ENCODE peak calls at places on chromosomes 12 and 14, in seven cellular contexts. I is cardiac septum; T is Panc1; Q is activated T-cell treated with anti-CD3 and anti-CD28 coated beads for 1 hour; O is GM10248; F is type B pancreatic cell; E is stimulated activated CD8-positive, alpha-beta memory T cell treated with anti-CD3 and anti-CD28 coated beads, Interleukin-4, amount 100 ng/mL, for 4 hours. A is an unnamed sample.

GRCh38 chr12:26185532-26186320 is 9.6 kb upstream of the SSPN start:
- DNase-seq in F (no peak), O (no peak), E (no peak), Q (no peak), I (no peak), T (no peak), A (no peak)

GRCh38 chr14:106879241-106879640 is 1352.9 kb downstream of the TMEM121 start:
- DNase-seq in F (no peak), T (no peak), I (no peak), O (peak; percentile 67), Q (peak; percentile 23), E (no peak), A (peak; percentile 46)

GRCh38 chr14:92341791-92342190 is 18.8 kb downstream of the SLC24A4 start:
- DNase-seq in O (no peak), F (no peak), E (no peak), T (no peak), I (no peak), Q (no peak), A (no peak)

GRCh38 chr12:54411398-54412241 is 7.4 kb downstream of the ITGA5 start:
- DNase-seq in T (peak; percentile 82), E (no peak), Q (peak; percentile 45), I (peak; percentile 88), F (no peak), O (no peak), A (no peak)

GRCh38 chr14:66404051-66404450 is 82.1 kb upstream of the CCDC196 start:
- DNase-seq in O (no peak), Q (no peak), I (no peak), F (no peak), T (no peak), E (no peak), A (no peak)

GRCh38 chr12:18261273-18261672 is at the start of gene PIK3C2G:
- DNase-seq in F (no peak), Q (no peak), T (no peak), O (no peak), E (no peak), I (no peak), A (no peak)

GRCh38 chr12:43501705-43502104 is 50.3 kb downstream of the ADAMTS20 start:
- DNase-seq in T (no peak), F (no peak), I (no peak), Q (no peak), O (peak; percentile 26), E (no peak), A (no peak)

GRCh38 chr12:69901141-69901900 is 76.3 kb downstream of the MYRFL start:
- DNase-seq in T (no peak), E (no peak), O (no peak), F (no peak), Q (no peak), I (no peak), A (no peak)

GRCh38 chr14:37019488-37019887 is 152.9 kb downstream of the SLC25A21 start:
- DNase-seq in O (no peak), T (no peak), E (no peak), F (no peak), Q (no peak), I (no peak), A (no peak)

GRCh38 chr12:83471341-83471740 is 784.6 kb downstream of the TMTC2 start:
- DNase-seq in O (no peak), T (no peak), F (no peak), Q (no peak), E (no peak), I (no peak), A (no peak)

GRCh38 chr14:31962920-31963319 is 114.2 kb upstream of the ARHGAP5 start:
- DNase-seq in O (no peak), E (no peak), I (no peak), F (no peak), T (no peak), Q (no peak), A (no peak)

GRCh38 chr14:31692376-31692781 is 131.2 kb downstream of the NUBPL start:
- DNase-seq in Q (no peak), T (no peak), E (no peak), O (no peak), I (no peak), F (no peak), A (no peak)

GRCh38 chr14:74401504-74402241 is 24.3 kb downstream of the SYNDIG1L start:
- DNase-seq in Q (peak; percentile 43), O (peak; percentile 87), T (no peak), I (peak; percentile 80), F (no peak), E (peak; percentile 18), A (peak; percentile 68)

GRCh38 chr12:128613821-128614220 is 209.9 kb downstream of the SLC15A4 start:
- DNase-seq in I (no peak), E (no peak), T (no peak), Q (no peak), F (no peak), O (no peak), A (no peak)

A was measured in memory B cell.